ENCODE peak calls at places on chromosomes 3 and 15, in five cellular contexts. M, X, I, O and V are unnamed samples.

GRCh38 chr3:197038604-197039003 is 9.0 kb upstream of the MELTF start:
- DNase-seq in O (no peak), X (no peak), I (no peak), M (no peak), V (no peak)

GRCh38 chr3:43288366-43288765 is 2.0 kb downstream of the SNRK start:
- DNase-seq in O (peak), X (no peak), I (no peak), M (peak), V (peak)

GRCh38 chr3:170320471-170321121 is 36.9 kb upstream of the SKIL start:
- DNase-seq in O (no peak), X (no peak), I (no peak), M (no peak), V (no peak)

GRCh38 chr3:45145681-45146614 is at the start of gene CDCP1:
- DNase-seq in X (peak), M (no peak), O (no peak), I (peak), V (peak)

GRCh38 chr3:175836622-175837021 is 977.5 kb downstream of the NAALADL2 start:
- DNase-seq in I (no peak), O (no peak), M (no peak), X (no peak), V (no peak)

GRCh38 chr15:64515825-64516224 is 55.4 kb downstream of the ZNF609 start:
- DNase-seq in M (no peak), I (no peak), O (no peak), X (no peak), V (no peak)

GRCh38 chr3:112375117-112375516 is 42.2 kb downstream of the CD200 start:
- DNase-seq in M (no peak), X (no peak), O (no peak), I (no peak), V (peak)

GRCh38 chr3:145882416-145882815 is 278.6 kb downstream of the PLOD2 start:
- DNase-seq in I (no peak), M (peak), X (no peak), O (no peak), V (peak)

GRCh38 chr15:93046721-93047120 is 42.3 kb downstream of the RGMA start:
- DNase-seq in I (no peak), M (no peak), O (no peak), X (no peak), V (no peak)

GRCh38 chr3:129013491-129013891 is 12.4 kb downstream of the EFCC1 start:
- DNase-seq in I (no peak), O (no peak), M (no peak), X (no peak), V (no peak)

DNA sequence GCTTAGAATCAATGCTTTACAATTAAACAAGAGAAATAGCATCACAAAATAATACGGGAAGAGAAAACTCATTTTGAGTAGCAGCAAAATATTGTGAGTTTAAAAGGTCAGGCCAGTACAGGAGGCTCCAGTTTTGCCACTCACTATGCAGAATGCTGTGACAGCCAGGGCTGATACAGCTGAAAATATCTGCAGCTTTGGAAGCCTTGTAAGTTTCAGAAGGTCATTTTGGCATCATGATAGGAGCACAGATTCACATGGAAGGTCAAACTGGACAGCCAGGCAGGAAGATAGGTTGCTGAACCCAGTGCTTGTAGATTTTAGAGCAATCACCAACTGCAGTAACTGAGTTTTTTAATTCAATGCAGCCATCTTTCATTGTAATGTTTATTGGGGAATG is 14.1 kb downstream of the MBNL1 start:
- DNase-seq in M (no peak), I (no peak), O (no peak), X (no peak), V (no peak)
- H3K4me3 ChIP-seq in M (no peak), I (no peak), O (peak), X (no peak), V (no peak)

GRCh38 chr3:180640987-180641386 is 38.3 kb downstream of the CCDC39 start:
- DNase-seq in X (no peak), M (no peak), I (no peak), O (no peak), V (no peak)

DNA sequence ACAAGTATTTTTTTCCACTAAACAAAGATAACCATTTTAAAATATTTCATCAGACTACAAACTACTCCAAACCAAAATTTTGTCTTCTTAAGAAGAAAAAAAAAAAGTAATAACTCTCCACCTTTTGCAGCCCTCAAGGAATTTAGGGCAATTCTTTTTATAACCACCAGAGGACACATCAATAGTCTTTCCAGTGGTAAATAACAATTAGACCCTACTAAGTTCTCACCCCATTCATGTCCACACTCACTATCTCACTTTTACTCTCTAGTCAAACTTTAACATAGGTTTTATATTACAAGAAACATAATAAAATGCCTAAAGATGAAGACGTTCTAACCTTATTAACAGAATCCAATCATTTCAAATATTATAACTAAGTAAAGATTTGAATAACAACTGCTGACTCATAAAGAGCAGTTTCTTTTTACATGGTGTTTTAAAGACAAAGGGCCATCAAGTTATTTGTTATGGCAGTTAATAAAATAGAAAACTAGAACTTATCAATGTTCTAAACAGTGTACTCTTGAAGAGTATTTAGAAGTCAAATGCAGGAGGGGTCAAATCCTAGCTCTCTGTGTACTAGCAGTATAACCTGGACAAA is 33.0 kb downstream of the CCDC39 start:
- DNase-seq in I (no peak), X (no peak), M (no peak), O (no peak), V (peak)
- TF ChIP-seq CTCF in I (no peak), X (no peak), M (peak), O (peak), V (peak)

DNA sequence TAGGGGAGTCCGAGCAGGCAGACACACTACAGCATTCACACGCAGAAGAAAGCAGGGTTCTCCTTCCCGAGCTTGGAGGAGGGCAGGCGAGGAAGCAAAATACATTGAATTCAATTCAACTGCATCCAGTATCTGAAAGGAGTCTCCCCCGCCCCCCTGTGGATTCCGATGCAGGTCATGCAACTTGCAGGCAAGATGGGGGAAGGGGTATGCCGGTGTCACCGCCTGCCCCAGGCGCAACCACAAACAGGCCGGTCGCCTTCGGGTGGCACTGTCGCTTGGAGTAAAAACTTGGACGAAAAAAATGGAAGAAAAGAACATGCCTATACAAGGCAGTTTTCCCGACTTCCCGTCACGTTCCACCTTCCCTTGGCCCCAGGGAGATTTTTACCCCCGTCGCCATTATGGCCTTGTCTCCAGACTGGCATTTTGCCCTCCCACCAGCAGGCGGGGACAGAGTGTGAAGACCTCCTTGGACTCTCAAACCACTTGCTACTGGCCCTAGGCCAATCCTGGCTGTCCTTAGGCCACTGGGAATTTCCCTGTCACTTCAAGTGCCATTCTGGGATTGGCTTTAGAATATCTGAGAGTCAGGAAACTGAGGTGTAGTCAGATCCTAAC is 1.6 kb upstream of the NTRK3 start:
- DNase-seq in I (peak), O (no peak), M (peak), X (peak), V (peak)
- H3K4me3 ChIP-seq in I (no peak), O (no peak), M (no peak), X (no peak), V (peak)

GRCh38 chr15:42373936-42374335 is 14.6 kb downstream of the CAPN3 start:
- DNase-seq in O (no peak), M (no peak), X (no peak), I (no peak), V (no peak)
- TF ChIP-seq CTCF in O (no peak), M (no peak), X (no peak), I (no peak), V (no peak)